ENCODE peak calls at places on chromosome 15, in seven cellular contexts. L is A549; R is effector memory CD8-positive, alpha-beta T cell; A is ELF-1; C is CD4-positive, alpha-beta T cell; U is anterior cingulate cortex; K is OCI-M1. D is an unnamed sample.

GRCh38 chr15:78049691-78050440 is 27.6 kb downstream of the TBC1D2B start:
- DNase-seq in C (no peak), L (no peak), K (no peak), U (peak), A (no peak), R (peak), D (no peak)

GRCh38 chr15:85582076-85582718 is 201.8 kb downstream of the AKAP13 start:
- DNase-seq in A (no peak), U (no peak), C (peak), R (peak), L (no peak), K (peak), D (no peak)

GRCh38 chr15:33022629-33023028 is 171.9 kb downstream of the FMN1 start:
- DNase-seq in L (no peak), C (no peak), A (peak), K (no peak), U (peak), R (no peak), D (no peak)

GRCh38 chr15:70741677-70742293 is 21.6 kb downstream of the UACA start:
- DNase-seq in U (no peak), K (peak), L (peak), R (no peak), C (no peak), A (no peak), D (no peak)

GRCh38 chr15:86502313-86502712 is 422.6 kb downstream of the AGBL1 start:
- DNase-seq in C (no peak), K (no peak), L (no peak), U (no peak), A (no peak), R (no peak), D (no peak)

GRCh38 chr15:80163217-80163616 is 10.4 kb downstream of the FAH start:
- DNase-seq in K (no peak), R (no peak), C (no peak), L (no peak), A (no peak), U (no peak), D (no peak)

GRCh38 chr15:42890161-42890913 is 30.2 kb downstream of the TTBK2 start:
- DNase-seq in L (peak), K (no peak), R (no peak), U (no peak), C (no peak), A (peak), D (no peak)

GRCh38 chr15:91855684-91856553 is 2.4 kb downstream of the SLCO3A1 start:
- DNase-seq in U (no peak), C (no peak), R (no peak), K (no peak), L (peak), A (peak), D (peak)

GRCh38 chr15:45637552-45638033 is 2.8 kb downstream of the SQOR start:
- DNase-seq in C (peak), U (peak), L (peak), R (peak), A (no peak), K (peak), D (no peak)

GRCh38 chr15:63997715-63998442 is 48.4 kb downstream of the DAPK2 start:
- DNase-seq in K (no peak), A (no peak), U (no peak), R (no peak), C (no peak), L (no peak), D (no peak)

GRCh38 chr15:71669688-71670087 is 140.7 kb upstream of the NR2E3 start:
- DNase-seq in C (no peak), L (no peak), U (no peak), R (no peak), K (no peak), A (no peak), D (no peak)

GRCh38 chr15:68334661-68335124 is 57.1 kb downstream of the FEM1B start:
- DNase-seq in C (no peak), R (no peak), L (no peak), K (no peak), A (no peak), U (peak), D (no peak)

GRCh38 chr15:38554354-38554753 is 10.3 kb downstream of the RASGRP1 start:
- DNase-seq in A (no peak), U (no peak), L (no peak), C (no peak), K (no peak), R (no peak), D (no peak)

GRCh38 chr15:66390670-66391069 is 4.0 kb downstream of the MAP2K1 start:
- DNase-seq in R (no peak), L (no peak), C (no peak), U (no peak), A (no peak), K (peak), D (no peak)

GRCh38 chr15:88049509-88049908 is 207.0 kb downstream of the NTRK3 start:
- DNase-seq in R (no peak), A (no peak), C (no peak), L (no peak), K (no peak), U (no peak), D (no peak)

GRCh38 chr15:42155546-42156265 is 730 bp downstream of the PLA2G4F start:
- DNase-seq in C (no peak), U (no peak), A (peak), L (no peak), K (no peak), R (no peak), D (peak)

GRCh38 chr15:97156739-97157265 is 803.7 kb upstream of the ARRDC4 start:
- DNase-seq in A (no peak), U (no peak), L (no peak), C (no peak), K (no peak), R (no peak), D (no peak)

GRCh38 chr15:47300035-47300434 is 417.3 kb upstream of the SEMA6D start:
- DNase-seq in U (no peak), C (no peak), A (no peak), R (no peak), L (no peak), K (no peak), D (peak)

GRCh38 chr15:74826372-74826819 is at the start of gene CPLX3:
- DNase-seq in C (peak), U (no peak), K (peak), R (peak), A (no peak), L (no peak), D (peak)

GRCh38 chr15:29676961-29677402 is 145.3 kb downstream of the TJP1 start:
- DNase-seq in L (peak), A (peak), K (no peak), U (no peak), C (no peak), R (no peak), D (no peak)

GRCh38 chr15:91984006-91984405 is 130.5 kb downstream of the SLCO3A1 start:
- DNase-seq in A (no peak), C (no peak), R (no peak), U (no peak), L (no peak), K (no peak), D (no peak)

GRCh38 chr15:41832875-41833274 is 5.0 kb downstream of the JMJD7 start:
- DNase-seq in C (no peak), K (no peak), R (no peak), A (no peak), U (no peak), L (no peak), D (no peak)

GRCh38 chr15:31391687-31392671 is 65.3 kb downstream of the KLF13 start:
- DNase-seq in U (peak), L (peak), A (peak), C (peak), R (peak), K (peak), D (peak)

GRCh38 chr15:64503197-64503596 is 42.8 kb downstream of the ZNF609 start:
- DNase-seq in L (no peak), K (no peak), U (peak), R (no peak), A (peak), C (no peak), D (no peak)

GRCh38 chr15:90261811-90262210 is 3.7 kb upstream of the NGRN start:
- DNase-seq in A (no peak), R (no peak), C (no peak), K (no peak), U (no peak), L (no peak), D (no peak)

GRCh38 chr15:92848852-92849598 is 51.1 kb upstream of the CHD2 start:
- DNase-seq in U (no peak), K (peak), C (no peak), R (no peak), L (no peak), A (no peak), D (no peak)

GRCh38 chr15:74320358-74321247 is 46.8 kb downstream of the CYP11A1 start:
- DNase-seq in L (peak), K (peak), U (peak), A (no peak), R (peak), C (peak), D (peak)

GRCh38 chr15:90550919-90551318 is 21.2 kb downstream of the CRTC3 start:
- DNase-seq in U (no peak), L (no peak), R (no peak), K (no peak), C (no peak), A (no peak), D (no peak)

GRCh38 chr15:90075420-90076289 is 26.6 kb downstream of the IDH2 start:
- DNase-seq in C (no peak), L (no peak), U (no peak), K (no peak), R (no peak), A (peak), D (no peak)